ENCODE peak calls at places on chromosomes 2 and 18, in seven cellular contexts. Q is activated T-cell treated with anti-CD3 and anti-CD28 coated beads for 1 hour; J is stimulated activated CD4-positive, alpha-beta T cell treated with anti-CD3 and anti-CD28 coated beads, Interleukin-15, amount 100 ng/mL, for 1 hour; C is Calu3; X is MM.1S; H is ovary; P is Karpas-422. I is an unnamed sample.

GRCh38 chr2:134153481-134153880 is 100.4 kb upstream of the MGAT5 start:
- DNase-seq in J (no peak), H (no peak), Q (no peak), P (no peak), C (no peak), X (no peak), I (no peak)

GRCh38 chr18:63427566-63427965 is 5.3 kb upstream of the VPS4B start:
- DNase-seq in Q (no peak), C (peak; percentile 73), J (no peak), H (no peak), P (no peak), X (no peak), I (no peak)

GRCh38 chr2:31349684-31350083 is 64.9 kb downstream of the XDH start:
- DNase-seq in Q (no peak), X (no peak), C (no peak), J (no peak), H (no peak), P (no peak), I (no peak)

GRCh38 chr2:86223682-86224560 is 24.7 kb downstream of the MRPL35 start:
- DNase-seq in X (no peak), J (no peak), P (no peak), C (no peak), H (no peak), Q (no peak), I (no peak)

GRCh38 chr2:158586491-158586890 is 129.7 kb downstream of the PKP4 start:
- DNase-seq in H (no peak), C (no peak), J (no peak), P (no peak), Q (no peak), X (no peak), I (no peak)

GRCh38 chr2:237700583-237701032 is 73.2 kb downstream of the LRRFIP1 start:
- DNase-seq in J (peak; percentile 52), H (no peak), X (peak; percentile 54), C (no peak), Q (peak; percentile 45), P (no peak), I (peak; percentile 83)

GRCh38 chr2:109322111-109322510 is 193.1 kb downstream of the SH3RF3 start:
- DNase-seq in X (no peak), P (no peak), C (no peak), J (no peak), Q (no peak), H (peak; percentile 91), I (no peak)

GRCh38 chr2:151979694-151980093 is 119.2 kb downstream of the CACNB4 start:
- DNase-seq in J (no peak), Q (no peak), H (no peak), C (no peak), X (no peak), P (no peak), I (no peak)

GRCh38 chr2:19881866-19882265 is 19.9 kb downstream of the TTC32 start:
- DNase-seq in Q (no peak), P (no peak), X (no peak), H (no peak), J (no peak), C (no peak), I (no peak)

GRCh38 chr2:75491129-75491753 is 69.5 kb downstream of the EVA1A start:
- DNase-seq in P (no peak), J (no peak), H (no peak), C (no peak), X (no peak), Q (no peak), I (no peak)

GRCh38 chr2:204344119-204344518 is 201.2 kb upstream of the PARD3B start:
- DNase-seq in Q (no peak), H (no peak), C (no peak), J (no peak), P (no peak), X (no peak), I (no peak)

GRCh38 chr2:33535409-33535808 is 59.0 kb downstream of the RASGRP3 start:
- DNase-seq in Q (no peak), P (no peak), X (no peak), H (no peak), J (no peak), C (no peak), I (no peak)

GRCh38 chr2:29164101-29164846 is 49.1 kb downstream of the CLIP4 start:
- DNase-seq in H (no peak), P (peak; percentile 79), C (no peak), X (no peak), Q (no peak), J (no peak), I (no peak)

GRCh38 chr2:43358688-43359201 is 132.3 kb upstream of the ZFP36L2 start:
- DNase-seq in H (no peak), C (no peak), J (no peak), P (no peak), X (no peak), Q (no peak), I (no peak)

GRCh38 chr2:36352711-36353110 is 2.9 kb upstream of the CRIM1 start:
- DNase-seq in Q (no peak), H (no peak), J (no peak), C (no peak), X (no peak), P (no peak), I (no peak)

GRCh38 chr2:238868067-238868524 is 20.2 kb downstream of the TWIST2 start:
- DNase-seq in P (no peak), C (no peak), J (no peak), X (no peak), Q (no peak), H (no peak), I (no peak)

GRCh38 chr2:87996570-87996969 is 19.8 kb downstream of the RNU2-63P start:
- DNase-seq in H (no peak), C (no peak), J (no peak), X (no peak), Q (no peak), P (no peak), I (no peak)

GRCh38 chr2:146776589-146776988 is 1068.2 kb upstream of the ACVR2A start:
- DNase-seq in P (no peak), H (no peak), Q (no peak), C (no peak), X (no peak), J (no peak), I (no peak)

GRCh38 chr2:175687465-175687864 is 314.6 kb downstream of the LNPK start:
- DNase-seq in P (no peak), Q (no peak), X (no peak), H (no peak), J (no peak), C (no peak), I (no peak)

GRCh38 chr18:79531386-79531785 is 135.7 kb downstream of the NFATC1 start:
- DNase-seq in J (no peak), P (no peak), H (peak; percentile 33), Q (no peak), X (no peak), C (no peak), I (no peak)

GRCh38 chr2:145599761-145600160 is 1079.8 kb upstream of the ZEB2 start:
- DNase-seq in P (no peak), C (no peak), Q (no peak), J (no peak), H (no peak), X (no peak), I (no peak)

GRCh38 chr2:172408143-172408766 is 19.1 kb upstream of the ITGA6 start:
- DNase-seq in P (no peak), X (no peak), J (no peak), C (no peak), Q (no peak), H (no peak), I (no peak)

GRCh38 chr2:46350030-46350699 is 53.0 kb downstream of the EPAS1 start:
- DNase-seq in Q (no peak), P (no peak), H (no peak), X (no peak), C (no peak), J (no peak), I (no peak)

GRCh38 chr2:174337337-174338154 is 2.8 kb downstream of the SP9 start:
- DNase-seq in X (peak; percentile 43), H (no peak), P (peak; percentile 56), Q (no peak), C (no peak), J (no peak), I (peak; percentile 51)

GRCh38 chr18:4017479-4017878 is 437.6 kb downstream of the DLGAP1 start:
- DNase-seq in Q (no peak), X (peak; percentile 34), J (no peak), C (peak; percentile 53), H (no peak), P (peak; percentile 67), I (no peak)